ENCODE peak calls at places on chromosomes 12 and 14, in five cellular contexts. R, X, U, K and W are unnamed samples.

GRCh38 chr14:54627718-54628345 is 60.9 kb downstream of the SAMD4A start:
- DNase-seq in U (no peak), R (no peak), X (no peak), K (no peak), W (peak)

GRCh38 chr12:51085757-51086156 is 2.4 kb upstream of the CSRNP2 start:
- DNase-seq in R (no peak), K (no peak), X (no peak), U (no peak), W (no peak)

GRCh38 chr12:13173537-13173936 is 23.0 kb upstream of the EMP1 start:
- DNase-seq in U (no peak), R (no peak), K (no peak), X (peak), W (peak)

GRCh38 chr12:85794551-85794950 is 41.7 kb downstream of the RASSF9 start:
- DNase-seq in K (no peak), R (no peak), X (no peak), U (no peak), W (no peak)

GRCh38 chr12:62930546-62931425 is 4.2 kb downstream of the PPM1H start:
- DNase-seq in X (no peak), R (no peak), U (no peak), K (no peak), W (no peak)

GRCh38 chr14:54001189-54001878 is 44.7 kb upstream of the BMP4 start:
- DNase-seq in X (no peak), K (no peak), R (no peak), U (peak), W (no peak)

GRCh38 chr12:95158919-95159318 is 58.3 kb downstream of the FGD6 start:
- DNase-seq in X (no peak), K (no peak), U (no peak), R (no peak), W (no peak)

GRCh38 chr12:122896662-122897061 is 738 bp upstream of the VPS37B start:
- DNase-seq in U (no peak), X (no peak), K (no peak), R (no peak), W (no peak)

GRCh38 chr12:95257541-95257940 is 39.9 kb downstream of the VEZT start:
- DNase-seq in X (no peak), U (no peak), R (no peak), K (peak), W (no peak)

GRCh38 chr12:58166643-58167042 is 225.3 kb downstream of the ATP23 start:
- DNase-seq in K (no peak), U (no peak), X (no peak), R (no peak), W (no peak)

GRCh38 chr12:117836999-117837736 is 131.6 kb downstream of the KSR2 start:
- DNase-seq in U (peak), X (peak), K (peak), R (peak), W (peak)

GRCh38 chr12:121465921-121466799 is 66.2 kb downstream of the RNF34 start:
- DNase-seq in U (no peak), K (no peak), X (no peak), R (no peak), W (no peak)

GRCh38 chr12:66693901-66694513 is 15.1 kb upstream of the GRIP1 start:
- DNase-seq in U (peak), R (peak), X (peak), K (no peak), W (peak)

GRCh38 chr12:2540535-2540941 is 254.2 kb upstream of the FKBP4 start:
- DNase-seq in R (no peak), X (no peak), K (no peak), U (no peak), W (no peak)

GRCh38 chr12:108599541-108599940 is 1.7 kb upstream of the TMEM119 start:
- DNase-seq in X (no peak), K (no peak), R (no peak), U (no peak), W (no peak)

GRCh38 chr14:80781968-80782367 is 159.6 kb downstream of the CEP128 start:
- DNase-seq in K (no peak), R (no peak), X (no peak), U (no peak), W (no peak)

GRCh38 chr12:54935235-54935951 is 49.2 kb downstream of the TESPA1 start:
- DNase-seq in R (peak), X (peak), U (peak), K (no peak), W (peak)

GRCh38 chr12:104802198-104802597 is 155.9 kb downstream of the SLC41A2 start:
- DNase-seq in K (no peak), R (no peak), X (no peak), U (no peak), W (no peak)

GRCh38 chr12:45773734-45774133 is 44.2 kb downstream of the ARID2 start:
- DNase-seq in X (no peak), K (no peak), R (no peak), U (no peak), W (no peak)

GRCh38 chr12:43501705-43502104 is 50.3 kb downstream of the ADAMTS20 start:
- DNase-seq in R (no peak), X (peak), U (peak), K (no peak), W (no peak)

GRCh38 chr14:79161576-79161975 is 991.4 kb downstream of the NRXN3 start:
- DNase-seq in R (no peak), X (no peak), K (peak), U (no peak), W (no peak)

GRCh38 chr14:72715215-72715909 is 178.5 kb downstream of the DPF3 start:
- DNase-seq in R (peak), K (no peak), X (no peak), U (no peak), W (no peak)

DNA sequence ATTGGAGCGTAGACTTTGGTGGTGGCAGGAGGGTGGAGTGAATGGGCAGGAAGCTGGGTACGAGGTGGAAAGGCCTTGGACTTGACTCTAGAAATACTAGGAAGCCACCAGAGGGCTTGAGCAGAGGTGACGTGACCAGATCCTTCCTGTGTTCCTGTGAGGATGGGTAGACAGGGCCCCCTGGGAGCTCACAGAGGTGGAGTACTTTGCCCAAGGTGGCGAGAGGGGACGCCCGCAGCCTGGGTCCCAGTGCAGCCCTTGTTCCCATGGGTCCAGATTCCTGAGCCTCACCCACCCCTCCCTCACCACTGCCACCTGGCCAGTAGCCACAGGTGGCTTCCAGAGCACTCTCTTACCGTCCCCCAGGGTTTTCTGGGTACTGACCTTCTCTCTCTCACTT is 89.8 kb downstream of the KIF26A start:
- DNase-seq in U (no peak), K (no peak), X (no peak), R (no peak), W (no peak)
- TF ChIP-seq JUND in U (no peak), K (no peak), X (no peak), R (no peak), W (no peak)

GRCh38 chr12:99389751-99390150 is 257.8 kb upstream of the GARIN6 start:
- DNase-seq in R (no peak), X (no peak), K (no peak), U (no peak), W (no peak)

GRCh38 chr12:99390707-99391106 is 256.8 kb upstream of the GARIN6 start:
- DNase-seq in U (no peak), K (peak), R (no peak), X (no peak), W (no peak)

GRCh38 chr12:99387661-99388060 is 259.9 kb upstream of the GARIN6 start:
- DNase-seq in U (no peak), K (no peak), R (no peak), X (no peak), W (no peak)

GRCh38 chr12:99383258-99383657 is 264.3 kb upstream of the GARIN6 start:
- DNase-seq in X (no peak), K (no peak), U (no peak), R (no peak), W (no peak)

GRCh38 chr12:99386907-99387306 is 260.6 kb upstream of the GARIN6 start:
- DNase-seq in R (no peak), U (peak), X (peak), K (no peak), W (no peak)
- TF ChIP-seq CEBPB in R (no peak), U (no peak), X (no peak), K (no peak), W (no peak)

DNA sequence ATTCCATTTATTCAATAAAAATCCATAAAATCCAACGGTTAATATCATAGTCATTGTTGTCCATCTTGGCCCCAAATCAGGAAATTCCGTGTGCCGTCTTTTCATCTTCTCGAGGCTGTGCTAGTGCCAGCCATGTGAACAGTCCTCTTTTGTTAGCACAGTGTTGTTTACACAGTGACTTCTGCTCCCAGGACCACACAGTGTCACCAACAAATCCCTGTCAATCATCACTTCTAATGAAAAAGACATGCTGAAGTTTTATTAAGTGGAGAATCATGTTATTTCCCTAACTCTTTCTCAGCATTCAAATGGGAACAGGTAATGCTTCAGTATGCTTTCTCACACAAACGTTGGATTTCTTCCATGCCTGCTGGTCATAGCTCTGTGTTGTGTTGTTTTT is 1.9 kb upstream of the SLCO1A2 start:
- DNase-seq in R (no peak), U (peak), K (no peak), X (no peak), W (no peak)
- TF ChIP-seq ZNF274 in R (no peak), U (no peak), K (no peak), X (no peak), W (no peak)

GRCh38 chr12:115259968-115260806 is 576.2 kb upstream of the TBX3 start:
- DNase-seq in X (no peak), K (no peak), R (no peak), U (peak), W (no peak)

GRCh38 chr12:115260807-115261161 is 576.8 kb upstream of the TBX3 start:
- DNase-seq in U (no peak), R (no peak), X (no peak), K (no peak), W (no peak)

GRCh38 chr12:115261249-115261648 is 577.3 kb upstream of the TBX3 start:
- DNase-seq in R (no peak), K (no peak), X (no peak), U (no peak), W (no peak)

GRCh38 chr12:115264605-115265004 is 580.6 kb upstream of the TBX3 start:
- DNase-seq in X (no peak), U (no peak), K (no peak), R (no peak), W (no peak)

GRCh38 chr12:115261691-115262398 is 577.9 kb upstream of the TBX3 start:
- DNase-seq in X (no peak), R (no peak), K (no peak), U (peak), W (no peak)
- TF ChIP-seq JUND in X (no peak), R (no peak), K (no peak), U (no peak), W (no peak)

DNA sequence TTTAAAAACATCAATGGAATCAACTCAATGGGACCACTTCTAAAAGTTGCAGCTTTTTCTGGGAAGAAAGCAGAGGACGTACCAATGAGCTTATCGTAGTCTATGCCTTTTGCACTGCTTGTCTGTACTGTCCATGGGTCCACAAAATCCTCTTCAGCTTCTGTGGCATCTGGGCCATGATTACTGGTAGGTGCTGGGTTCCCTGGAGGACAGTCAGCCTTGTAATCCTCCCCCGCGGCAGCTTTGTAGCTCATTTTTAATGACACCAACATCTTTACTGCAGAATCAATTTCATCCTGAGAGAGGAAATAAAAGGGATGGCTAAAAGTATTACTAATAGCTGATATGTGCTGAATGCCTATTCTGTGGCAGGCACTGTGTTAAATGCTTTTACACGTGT is 38.5 kb downstream of the SLC25A47 start:
- DNase-seq in R (no peak), X (no peak), U (no peak), K (no peak), W (no peak)
- TF ChIP-seq CEBPB in R (no peak), X (no peak), U (no peak), K (no peak), W (no peak)